ENCODE peak calls at places on chromosomes 6 and 20, in four cellular contexts. O is GM12878, D is K562, F is HL-60. Y is an unnamed sample.

GRCh38 chr6:140572129-140572528 is 1197.7 kb upstream of the CITED2 start:
- DNase-seq in F (no peak), D (no peak), O (no peak), Y (no peak)

GRCh38 chr6:32969685-32970412 is 1.5 kb downstream of the BRD2 start:
- DNase-seq in F (peak), D (peak), O (no peak), Y (no peak)

GRCh38 chr6:137661601-137662000 is 167.4 kb upstream of the OLIG3 start:
- DNase-seq in O (no peak), F (no peak), D (peak), Y (no peak)

GRCh38 chr6:5490495-5491069 is 229.3 kb downstream of the FARS2 start:
- DNase-seq in D (no peak), F (no peak), O (no peak), Y (no peak)

GRCh38 chr6:133774356-133774755 is 114.6 kb upstream of the TCF21 start:
- DNase-seq in F (no peak), O (no peak), D (no peak), Y (no peak)

GRCh38 chr6:152121910-152122309 is 314.4 kb downstream of the ESR1 start:
- DNase-seq in O (no peak), F (no peak), D (no peak), Y (no peak)

GRCh38 chr6:111555041-111555440 is 50.6 kb downstream of the TRAF3IP2 start:
- DNase-seq in O (no peak), D (no peak), F (no peak), Y (no peak)

GRCh38 chr20:20406306-20406705 is 38.4 kb downstream of the INSM1 start:
- DNase-seq in O (no peak), D (no peak), F (no peak), Y (no peak)

GRCh38 chr20:51322164-51322707 is 220.3 kb downstream of the NFATC2 start:
- DNase-seq in F (no peak), O (no peak), D (no peak), Y (no peak)

GRCh38 chr6:137999815-138000214 is 107.4 kb downstream of the PERP start:
- DNase-seq in D (no peak), O (no peak), F (no peak), Y (no peak)

GRCh38 chr6:31677955-31678354 is 2.9 kb downstream of the LY6G5C start:
- DNase-seq in O (no peak), F (no peak), D (no peak), Y (no peak)

GRCh38 chr6:31676904-31677303 is 4.0 kb downstream of the LY6G5C start:
- DNase-seq in D (peak), F (no peak), O (no peak), Y (no peak)

GRCh38 chr6:31680226-31680840 is 534 bp downstream of the LY6G5C start:
- DNase-seq in F (no peak), O (no peak), D (no peak), Y (no peak)

GRCh38 chr6:31676322-31676903 is 4.5 kb downstream of the LY6G5C start:
- DNase-seq in F (no peak), O (no peak), D (no peak), Y (no peak)

GRCh38 chr6:31680841-31681671 is at the start of gene LY6G5C:
- DNase-seq in F (peak), D (peak), O (no peak), Y (peak)
- TF ChIP-seq POLR2AphosphoS5 in F (no peak), D (no peak), O (no peak), Y (no peak)

GRCh38 chr6:42225043-42225368 is 7.3 kb upstream of the MRPS10 start:
- DNase-seq in F (no peak), O (no peak), D (no peak), Y (no peak)

GRCh38 chr6:42225419-42225818 is 7.8 kb upstream of the MRPS10 start:
- DNase-seq in F (no peak), D (no peak), O (no peak), Y (no peak)

GRCh38 chr6:42226251-42227143 is 8.8 kb upstream of the MRPS10 start:
- DNase-seq in D (peak), O (no peak), F (no peak), Y (no peak)

GRCh38 chr6:42222450-42222849 is 4.8 kb upstream of the MRPS10 start:
- DNase-seq in F (no peak), D (no peak), O (no peak), Y (no peak)

DNA sequence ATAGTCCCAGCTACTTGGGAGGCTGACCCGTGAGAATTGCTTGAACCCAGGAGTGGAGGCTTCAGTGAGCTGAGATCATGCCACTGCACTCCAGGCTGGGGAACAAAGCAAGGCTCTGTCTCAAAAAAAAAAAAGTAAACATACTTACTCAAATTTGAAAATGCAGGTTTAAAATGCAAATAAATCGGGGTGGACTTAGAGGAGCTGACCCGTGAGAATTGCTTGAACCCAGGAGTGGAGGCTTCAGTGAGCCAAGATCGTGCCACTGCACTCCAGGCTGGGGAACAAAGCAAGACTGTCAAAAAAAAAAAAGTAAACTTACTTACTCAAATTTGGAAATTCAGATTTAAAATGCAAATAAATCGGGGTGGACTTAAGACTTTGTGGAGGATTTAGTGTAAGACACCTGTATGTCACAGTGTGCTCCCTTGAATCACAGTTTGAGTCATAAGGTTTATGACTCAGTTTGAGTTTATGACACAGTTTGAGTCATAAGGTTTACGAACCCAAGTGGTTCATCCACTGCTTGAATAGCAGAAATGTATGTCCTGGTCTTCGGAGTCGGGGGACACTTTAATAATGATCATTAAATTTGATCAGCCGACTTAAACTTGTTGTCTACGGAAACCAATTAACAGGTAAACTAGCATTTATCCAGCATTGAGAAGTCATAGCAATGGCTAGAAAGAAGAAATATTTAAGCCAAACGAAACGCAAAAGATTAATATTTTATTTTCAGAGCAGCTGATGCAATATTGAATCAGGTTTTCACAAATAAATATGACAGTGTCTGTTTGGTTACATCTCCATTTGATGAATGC is 6.8 kb upstream of the MRPS10 start:
- DNase-seq in O (peak), D (peak), F (no peak), Y (no peak)
- TF ChIP-seq SPI1 in O (no peak), D (no peak), F (no peak), Y (no peak)

GRCh38 chr6:118685823-118686449 is 34.5 kb upstream of the CEP85L start:
- DNase-seq in O (no peak), D (no peak), F (no peak), Y (no peak)
- TF ChIP-seq POLR2AphosphoS5 in O (no peak), D (no peak), F (no peak), Y (no peak)

GRCh38 chr6:19209202-19209601 is 628.0 kb upstream of the ID4 start:
- DNase-seq in F (no peak), O (no peak), D (no peak), Y (no peak)

GRCh38 chr6:19214231-19214630 is 622.9 kb upstream of the ID4 start:
- DNase-seq in F (no peak), D (no peak), O (no peak), Y (no peak)

GRCh38 chr6:19205076-19205475 is 632.1 kb upstream of the ID4 start:
- DNase-seq in O (no peak), D (no peak), F (no peak), Y (no peak)

GRCh38 chr6:19210849-19211590 is 626.1 kb upstream of the ID4 start:
- DNase-seq in D (peak), O (no peak), F (no peak), Y (peak)
- TF ChIP-seq SPI1 in D (no peak), O (no peak), F (no peak), Y (no peak)

GRCh38 chr20:62807444-62808210 is 3.0 kb downstream of the OGFR start:
- DNase-seq in D (no peak), F (no peak), O (no peak), Y (no peak)

GRCh38 chr20:62811720-62812119 is 5.1 kb upstream of the COL9A3 start:
- DNase-seq in F (no peak), D (no peak), O (no peak), Y (no peak)

GRCh38 chr20:62811320-62811719 is 5.5 kb upstream of the COL9A3 start:
- DNase-seq in D (no peak), O (no peak), F (no peak), Y (no peak)

GRCh38 chr20:62808211-62808865 is 3.7 kb downstream of the OGFR start:
- DNase-seq in D (peak), O (no peak), F (no peak), Y (peak)

GRCh38 chr20:62809530-62810428 is 5.1 kb downstream of the OGFR start:
- DNase-seq in D (no peak), F (no peak), O (no peak), Y (no peak)
- TF ChIP-seq POLR2AphosphoS5 in D (no peak), F (no peak), O (no peak), Y (no peak)

GRCh38 chr6:166553563-166554271 is 32.8 kb downstream of the RAMACL start:
- DNase-seq in F (no peak), D (no peak), O (no peak), Y (no peak)
- TF ChIP-seq SPI1 in F (no peak), D (no peak), O (no peak), Y (no peak)

DNA sequence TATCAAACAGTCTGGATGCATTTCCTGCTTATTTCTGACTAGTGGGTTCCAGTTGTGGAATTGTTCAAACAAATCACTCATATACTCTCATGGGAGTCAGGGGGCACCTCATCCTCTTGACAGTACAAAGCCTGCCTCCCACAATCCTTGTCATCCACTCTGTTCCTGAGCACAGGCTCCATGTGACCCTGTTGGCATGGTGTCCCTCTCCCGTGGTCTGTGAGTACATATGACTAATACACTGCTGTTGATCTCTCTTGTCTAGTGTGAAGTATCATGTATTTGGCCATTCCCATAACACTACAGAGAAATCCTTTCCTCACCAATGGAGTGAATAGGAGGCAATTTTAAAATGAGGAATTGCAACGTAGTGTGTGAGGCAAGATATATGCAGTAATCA is 185.3 kb downstream of the OGFRL1 start:
- DNase-seq in F (no peak), O (no peak), D (no peak), Y (no peak)
- TF ChIP-seq POLR2AphosphoS5 in F (no peak), O (no peak), D (no peak), Y (no peak)

GRCh38 chr20:40897177-40897700 is 131.4 kb upstream of the TOP1 start:
- DNase-seq in D (no peak), O (no peak), F (no peak), Y (no peak)

GRCh38 chr20:40890635-40891034 is 138.0 kb upstream of the TOP1 start:
- DNase-seq in F (no peak), O (no peak), D (no peak), Y (no peak)

GRCh38 chr20:40895182-40895581 is 133.4 kb upstream of the TOP1 start:
- DNase-seq in F (no peak), D (no peak), O (no peak), Y (no peak)

GRCh38 chr20:40893610-40894242 is 134.9 kb upstream of the TOP1 start:
- DNase-seq in F (no peak), O (no peak), D (no peak), Y (no peak)

GRCh38 chr20:40892642-40893041 is 136.0 kb upstream of the TOP1 start:
- DNase-seq in F (no peak), D (peak), O (no peak), Y (no peak)
- TF ChIP-seq SPI1 in F (no peak), D (no peak), O (no peak), Y (no peak)

GRCh38 chr6:130858054-130858453 is 30.8 kb downstream of the SMLR1 start:
- DNase-seq in D (no peak), O (no peak), F (no peak), Y (no peak)

GRCh38 chr6:130852844-130853554 is 25.8 kb downstream of the SMLR1 start:
- DNase-seq in O (no peak), D (no peak), F (no peak), Y (no peak)

GRCh38 chr6:130849501-130850039 is 22.4 kb downstream of the SMLR1 start:
- DNase-seq in F (no peak), O (no peak), D (no peak), Y (no peak)

GRCh38 chr6:130851026-130851425 is 23.8 kb downstream of the SMLR1 start:
- DNase-seq in O (no peak), D (no peak), F (no peak), Y (no peak)

GRCh38 chr6:130853555-130854183 is 26.5 kb downstream of the SMLR1 start:
- DNase-seq in O (no peak), D (no peak), F (no peak), Y (no peak)
- TF ChIP-seq POLR2AphosphoS5 in O (no peak), D (no peak), F (no peak), Y (no peak)